ENCODE peak calls at places on chromosomes 5 and 9, in six cellular contexts. T is activated CD8-positive, alpha-beta T cell treated with anti-CD3 and anti-CD28 coated beads for 36 hours; G is tibial artery; Z is H54; O is posterior vena cava; J is MCF 10A. D is an unnamed sample.

GRCh38 chr5:1660037-1660400 is 136.3 kb upstream of the LPCAT1 start:
- DNase-seq in T (no peak), O (no peak), G (no peak), J (no peak), Z (no peak), D (no peak)

GRCh38 chr5:87020099-87020934 is 247.4 kb upstream of the RASA1 start:
- DNase-seq in T (peak), O (no peak), G (peak), J (no peak), Z (peak), D (no peak)

GRCh38 chr5:175797521-175798038 is 73.8 kb upstream of the CPLX2 start:
- DNase-seq in G (no peak), T (no peak), Z (no peak), O (no peak), J (no peak), D (no peak)

GRCh38 chr5:172886974-172887491 is 53.0 kb downstream of the ERGIC1 start:
- DNase-seq in J (peak), O (peak), Z (no peak), G (peak), T (no peak), D (peak)

GRCh38 chr9:137757139-137757538 is 120.4 kb upstream of the CACNA1B start:
- DNase-seq in O (no peak), J (peak), Z (peak), G (no peak), T (no peak), D (no peak)

GRCh38 chr5:91182763-91183162 is 200.4 kb downstream of the ARRDC3 start:
- DNase-seq in O (no peak), J (no peak), Z (no peak), T (no peak), G (no peak), D (no peak)

GRCh38 chr9:93419023-93419422 is 32.5 kb upstream of the FAM120A start:
- DNase-seq in Z (no peak), T (no peak), G (no peak), J (no peak), O (no peak), D (no peak)

GRCh38 chr5:28483327-28484025 is 1445.1 kb upstream of the CDH9 start:
- DNase-seq in O (no peak), Z (no peak), J (no peak), G (no peak), T (no peak), D (no peak)

GRCh38 chr9:88197781-88198345 is 59.6 kb upstream of the SPATA31C2 start:
- DNase-seq in O (no peak), Z (peak), T (no peak), J (peak), G (no peak), D (no peak)

GRCh38 chr5:107743357-107744000 is 72.7 kb upstream of the EFNA5 start:
- DNase-seq in Z (peak), G (no peak), J (peak), T (no peak), O (no peak), D (no peak)

GRCh38 chr5:157558681-157559080 is 16.9 kb downstream of the ADAM19 start:
- DNase-seq in Z (no peak), J (no peak), G (no peak), T (no peak), O (no peak), D (no peak)

D was measured in Right ventricle myocardium inferior.